ENCODE peak calls at places on chromosomes 2 and 18, in four cellular contexts. X is adrenal gland, Z is fibroblast of lung, M is right cardiac atrium. G is an unnamed sample.

GRCh38 chr2:2750867-2751714 is 420.0 kb upstream of the MYT1L start:
- DNase-seq in X (no peak), Z (no peak), M (no peak), G (no peak)

GRCh38 chr18:27824841-27825720 is 351.8 kb downstream of the CDH2 start:
- DNase-seq in X (no peak), Z (no peak), M (no peak), G (no peak)

GRCh38 chr2:238691596-238692491 is 156.0 kb upstream of the TWIST2 start:
- DNase-seq in X (no peak), Z (no peak), M (no peak), G (no peak)

GRCh38 chr2:11778923-11779757 is 32.7 kb downstream of the LPIN1 start:
- DNase-seq in X (peak; percentile 70), Z (peak; percentile 68), M (peak; percentile 91), G (peak; percentile 76)

GRCh38 chr2:12716250-12717190 is at the start of gene TRIB2:
- DNase-seq in X (peak; percentile 91), Z (peak; percentile 91), M (peak; percentile 98), G (peak; percentile 89)

GRCh38 chr2:120587326-120587996 is 148.2 kb upstream of the GLI2 start:
- DNase-seq in X (no peak), Z (no peak), M (peak; percentile 63), G (no peak)

GRCh38 chr18:79794851-79795250 is 2.9 kb upstream of the KCNG2 start:
- DNase-seq in X (no peak), Z (no peak), M (no peak), G (no peak)

GRCh38 chr2:96556441-96557330 is 20.1 kb downstream of the ARID5A start:
- DNase-seq in X (peak; percentile 92), Z (peak; percentile 57), M (no peak), G (peak; percentile 28)

GRCh38 chr18:35917043-35917442 is 55.4 kb upstream of the RMP24 start:
- DNase-seq in X (no peak), Z (no peak), M (no peak), G (no peak)

GRCh38 chr2:144517825-144518699 is 1.9 kb downstream of the ZEB2 start:
- DNase-seq in X (no peak), Z (peak; percentile 53), M (peak; percentile 59), G (no peak)

GRCh38 chr2:145631561-145631960 is 1111.6 kb upstream of the ZEB2 start:
- DNase-seq in X (no peak), Z (no peak), M (no peak), G (no peak)

GRCh38 chr2:127081826-127082633 is 24.9 kb downstream of the BIN1 start:
- DNase-seq in X (peak; percentile 78), Z (peak; percentile 53), M (no peak), G (peak; percentile 49)

GRCh38 chr2:186299610-186300009 is 186.4 kb upstream of the ZC3H15 start:
- DNase-seq in X (no peak), Z (no peak), M (no peak), G (no peak)

GRCh38 chr18:60596928-60597327 is 224.4 kb upstream of the MC4R start:
- DNase-seq in X (no peak), Z (no peak), M (no peak), G (no peak)

GRCh38 chr2:98093146-98093545 is 6.2 kb downstream of the VWA3B start:
- DNase-seq in X (no peak), Z (no peak), M (no peak), G (no peak)

GRCh38 chr2:233461481-233461891 is 105.1 kb downstream of the USP40 start:
- DNase-seq in X (no peak), Z (no peak), M (peak; percentile 19), G (no peak)

GRCh38 chr2:236089271-236090026 is 78.7 kb downstream of the GBX2 start:
- DNase-seq in X (no peak), Z (no peak), M (no peak), G (no peak)

GRCh38 chr2:113757059-113757657 is 716 bp upstream of the SLC35F5 start:
- DNase-seq in X (no peak), Z (no peak), M (no peak), G (no peak)

GRCh38 chr2:133886735-133887675 is 318.7 kb upstream of the NCKAP5 start:
- DNase-seq in X (peak; percentile 65), Z (peak; percentile 55), M (peak; percentile 90), G (peak; percentile 44)

GRCh38 chr2:44753552-44754285 is 187.8 kb upstream of the SIX3 start:
- DNase-seq in X (no peak), Z (peak; percentile 30), M (no peak), G (peak; percentile 1)

GRCh38 chr18:80175451-80176235 is 66.6 kb downstream of the ADNP2 start:
- DNase-seq in X (no peak), Z (no peak), M (no peak), G (peak; percentile 28)

GRCh38 chr2:101150306-101151140 is 659 bp downstream of the TBC1D8 start:
- DNase-seq in X (peak; percentile 20), Z (no peak), M (peak; percentile 74), G (no peak)

GRCh38 chr18:44143054-44143453 is 537.6 kb upstream of the SETBP1 start:
- DNase-seq in X (no peak), Z (no peak), M (no peak), G (no peak)

GRCh38 chr2:213104089-213104902 is 47.1 kb downstream of the IKZF2 start:
- DNase-seq in X (no peak), Z (peak; percentile 62), M (no peak), G (peak; percentile 67)

GRCh38 chr2:96116424-96116878 is at the start of gene ADRA2B:
- DNase-seq in X (no peak), Z (no peak), M (peak; percentile 76), G (peak; percentile 73)

GRCh38 chr2:181058378-181059269 is 78.2 kb downstream of the UBE2E3 start:
- DNase-seq in X (no peak), Z (peak; percentile 56), M (no peak), G (no peak)

GRCh38 chr18:52334307-52334706 is 5.7 kb upstream of the DCC start:
- DNase-seq in X (no peak), Z (no peak), M (no peak), G (no peak)

GRCh38 chr2:46101557-46102220 is 195.5 kb upstream of the EPAS1 start:
- DNase-seq in X (no peak), Z (no peak), M (no peak), G (no peak)

GRCh38 chr18:48562075-48562474 is 23.2 kb downstream of the CTIF start:
- DNase-seq in X (no peak), Z (no peak), M (no peak), G (no peak)

GRCh38 chr2:62199392-62200125 is 3.6 kb downstream of the B3GNT2 start:
- DNase-seq in X (no peak), Z (peak; percentile 74), M (no peak), G (no peak)

GRCh38 chr2:45771251-45771650 is 119.8 kb downstream of the PRKCE start:
- DNase-seq in X (peak; percentile 30), Z (peak; percentile 51), M (peak; percentile 85), G (no peak)

GRCh38 chr2:218039171-218039570 is 29.9 kb upstream of the RUFY4 start:
- DNase-seq in X (no peak), Z (no peak), M (no peak), G (no peak)

GRCh38 chr2:203688798-203689197 is 17.6 kb upstream of the CD28 start:
- DNase-seq in X (peak; percentile 62), Z (peak; percentile 87), M (no peak), G (no peak)
- H3K4me1 ChIP-seq in X (peaks cover 65% of the 10 kb centered on the region), Z (peaks cover 26% of the 10 kb centered on the region), M (peaks cover 19% of the 10 kb centered on the region), G (no peaks in the 10 kb centered on the region)

GRCh38 chr2:64808092-64808491 is 154.4 kb upstream of the SERTAD2 start:
- DNase-seq in X (no peak), Z (no peak), M (no peak), G (no peak)

GRCh38 chr2:64807417-64807816 is 153.7 kb upstream of the SERTAD2 start:
- DNase-seq in X (peak; percentile 63), Z (peak; percentile 97), M (no peak), G (no peak)

GRCh38 chr2:64804651-64805050 is 150.9 kb upstream of the SERTAD2 start:
- DNase-seq in X (no peak), Z (no peak), M (no peak), G (no peak)

GRCh38 chr2:64812298-64812697 is 158.6 kb upstream of the SERTAD2 start:
- DNase-seq in X (no peak), Z (no peak), M (no peak), G (no peak)

GRCh38 chr2:64808736-64809135 is 155.0 kb upstream of the SERTAD2 start:
- DNase-seq in X (no peak), Z (no peak), M (no peak), G (no peak)
- H3K27ac ChIP-seq in X (no peak overlapping the region), Z (no peak overlapping the region), M (no peak overlapping the region), G (no peak overlapping the region)

GRCh38 chr2:762646-763045 is 85.4 kb upstream of the TMEM18 start:
- DNase-seq in X (no peak), Z (no peak), M (no peak), G (no peak)
- H3K4me1 ChIP-seq in X (no peaks in the 10 kb centered on the region), Z (no peaks in the 10 kb centered on the region), M (no peaks in the 10 kb centered on the region), G (no peaks in the 10 kb centered on the region)

DNA sequence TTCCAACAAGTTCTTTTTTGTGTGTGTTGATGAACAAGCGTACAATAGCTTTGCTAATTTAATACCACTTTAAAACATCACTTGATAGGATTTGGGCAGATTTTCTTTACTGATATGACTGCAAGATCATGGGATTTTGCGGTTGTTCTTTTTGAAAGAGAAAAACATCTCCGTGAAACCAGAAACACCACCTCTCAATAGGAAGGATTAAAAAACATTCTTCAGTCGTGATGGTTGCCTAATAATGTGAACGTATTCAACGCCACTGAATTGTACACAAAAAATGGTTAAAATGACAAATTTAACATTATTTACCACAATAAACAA is 19.3 kb downstream of the RBMS1 start:
- DNase-seq in X (no peak), Z (peak; percentile 44), M (no peak), G (no peak)
- H3K27ac ChIP-seq in X (no peak overlapping the region), Z (peak overlapping the region; percentile 79), M (no peak overlapping the region), G (no peak overlapping the region)

GRCh38 chr2:128319457-128319772 is 747 bp upstream of the HS6ST1 start:
- DNase-seq in X (no peak), Z (no peak), M (no peak), G (no peak)
- H3K4me1 ChIP-seq in X (peaks cover 45% of the 10 kb centered on the region), Z (peaks cover 12% of the 10 kb centered on the region), M (peaks cover 3% of the 10 kb centered on the region), G (peaks cover 43% of the 10 kb centered on the region)

GRCh38 chr18:33579147-33579867 is 1.3 kb downstream of the ASXL3 start:
- DNase-seq in X (no peak), Z (peak; percentile 43), M (no peak), G (no peak)
- H3K27ac ChIP-seq in X (no peak overlapping the region), Z (no peak overlapping the region), M (peak overlapping the region; percentile 98), G (no peak overlapping the region)

GRCh38 chr2:69097908-69098655 is 85.1 kb downstream of the ANTXR1 start:
- DNase-seq in X (no peak), Z (no peak), M (no peak), G (no peak)
- H3K4me1 ChIP-seq in X (peaks cover 17% of the 10 kb centered on the region), Z (peaks cover 18% of the 10 kb centered on the region), M (peaks cover 7% of the 10 kb centered on the region), G (no peaks in the 10 kb centered on the region)

G was measured in CD4-positive, CD25-positive, alpha-beta regulatory T cell.